ENCODE peak calls at places on chromosomes 5 and 9, in four cellular contexts. One of them, this sample, is unnamed.

GRCh38 chr5:65895891-65896290 is 30.5 kb upstream of the ERBIN start:
- DNase-seq in HuH-7: no peak
- DNase-seq in left cardiac atrium: no peak
- DNase-seq in non-pigmented ciliary epithelial cell: no peak
- DNase-seq in this sample: no peak

GRCh38 chr9:120136685-120137084 is 443.3 kb downstream of the CDK5RAP2 start:
- DNase-seq in non-pigmented ciliary epithelial cell: no peak
- DNase-seq in left cardiac atrium: no peak
- DNase-seq in HuH-7: no peak
- DNase-seq in this sample: no peak

GRCh38 chr9:128298535-128299482 is 22.7 kb downstream of the SWI5 start:
- DNase-seq in non-pigmented ciliary epithelial cell: no peak
- DNase-seq in left cardiac atrium: no peak
- DNase-seq in HuH-7: no peak
- DNase-seq in this sample: no peak

GRCh38 chr5:179324760-179325295 is 20.4 kb downstream of the ADAMTS2 start:
- DNase-seq in left cardiac atrium: no peak
- DNase-seq in non-pigmented ciliary epithelial cell: no peak
- DNase-seq in HuH-7: no peak
- DNase-seq in this sample: no peak

GRCh38 chr5:172410160-172410559 is 44.2 kb downstream of the SH3PXD2B start:
- DNase-seq in non-pigmented ciliary epithelial cell: no peak
- DNase-seq in HuH-7: no peak
- DNase-seq in left cardiac atrium: no peak
- DNase-seq in this sample: no peak

GRCh38 chr9:91348191-91348790 is 13.4 kb downstream of the AUH start:
- DNase-seq in HuH-7: no peak
- DNase-seq in non-pigmented ciliary epithelial cell: no peak
- DNase-seq in left cardiac atrium: no peak
- DNase-seq in this sample: no peak

GRCh38 chr9:134139081-134139480 is 3.2 kb downstream of the WDR5 start:
- DNase-seq in HuH-7: no peak
- DNase-seq in non-pigmented ciliary epithelial cell: no peak
- DNase-seq in left cardiac atrium: no peak
- DNase-seq in this sample: peak

GRCh38 chr5:96468956-96469355 is 35.9 kb upstream of the PCSK1 start:
- DNase-seq in non-pigmented ciliary epithelial cell: no peak
- DNase-seq in HuH-7: no peak
- DNase-seq in left cardiac atrium: no peak
- DNase-seq in this sample: no peak

GRCh38 chr5:37751227-37751626 is 88.6 kb downstream of the GDNF start:
- DNase-seq in HuH-7: no peak
- DNase-seq in non-pigmented ciliary epithelial cell: no peak
- DNase-seq in left cardiac atrium: no peak
- DNase-seq in this sample: no peak

GRCh38 chr9:16202221-16202620 is 649.4 kb downstream of the CCDC171 start:
- DNase-seq in non-pigmented ciliary epithelial cell: no peak
- DNase-seq in HuH-7: no peak
- DNase-seq in left cardiac atrium: no peak
- DNase-seq in this sample: no peak

GRCh38 chr5:125227333-125228075 is 481.1 kb upstream of the ZNF608 start:
- DNase-seq in HuH-7: peak
- DNase-seq in left cardiac atrium: no peak
- DNase-seq in non-pigmented ciliary epithelial cell: peak
- DNase-seq in this sample: no peak

GRCh38 chr5:9712506-9713285 is 82.5 kb upstream of the TAS2R1 start:
- DNase-seq in HuH-7: no peak
- DNase-seq in non-pigmented ciliary epithelial cell: no peak
- DNase-seq in left cardiac atrium: no peak
- DNase-seq in this sample: no peak

GRCh38 chr5:57836921-57837320 is 354.3 kb upstream of the ACTBL2 start:
- DNase-seq in HuH-7: no peak
- DNase-seq in non-pigmented ciliary epithelial cell: no peak
- DNase-seq in left cardiac atrium: no peak
- DNase-seq in this sample: no peak

GRCh38 chr9:81562221-81563019 is 126.9 kb downstream of the TLE1 start:
- DNase-seq in non-pigmented ciliary epithelial cell: peak
- DNase-seq in HuH-7: no peak
- DNase-seq in left cardiac atrium: peak
- DNase-seq in this sample: no peak

GRCh38 chr5:156835905-156836304 is 14.2 kb upstream of the PPP1R2B start:
- DNase-seq in non-pigmented ciliary epithelial cell: no peak
- DNase-seq in left cardiac atrium: no peak
- DNase-seq in HuH-7: peak
- DNase-seq in this sample: no peak

GRCh38 chr5:157290981-157291711 is 25.2 kb downstream of the CYFIP2 start:
- DNase-seq in HuH-7: peak
- DNase-seq in left cardiac atrium: no peak
- DNase-seq in non-pigmented ciliary epithelial cell: no peak
- DNase-seq in this sample: no peak

GRCh38 chr9:89740722-89741121 is 135.9 kb downstream of the GADD45G start:
- DNase-seq in non-pigmented ciliary epithelial cell: no peak
- DNase-seq in left cardiac atrium: no peak
- DNase-seq in HuH-7: no peak
- DNase-seq in this sample: no peak

GRCh38 chr5:24401767-24402166 is 243.0 kb downstream of the CDH10 start:
- DNase-seq in non-pigmented ciliary epithelial cell: peak
- DNase-seq in left cardiac atrium: no peak
- DNase-seq in HuH-7: no peak
- DNase-seq in this sample: no peak

GRCh38 chr5:66994790-66995189 is 201.8 kb downstream of the CD180 start:
- DNase-seq in non-pigmented ciliary epithelial cell: no peak
- DNase-seq in HuH-7: no peak
- DNase-seq in left cardiac atrium: no peak
- DNase-seq in this sample: no peak

GRCh38 chr5:149749481-149750365 is 19.6 kb downstream of the PPARGC1B start:
- DNase-seq in left cardiac atrium: no peak
- DNase-seq in HuH-7: no peak
- DNase-seq in non-pigmented ciliary epithelial cell: no peak
- DNase-seq in this sample: peak

GRCh38 chr9:27282269-27282668 is 14.7 kb downstream of the EQTN start:
- DNase-seq in left cardiac atrium: no peak
- DNase-seq in HuH-7: no peak
- DNase-seq in non-pigmented ciliary epithelial cell: no peak
- DNase-seq in this sample: no peak

GRCh38 chr9:95762322-95762721 is 113.2 kb upstream of the ERCC6L2 start:
- DNase-seq in non-pigmented ciliary epithelial cell: no peak
- DNase-seq in HuH-7: no peak
- DNase-seq in left cardiac atrium: no peak
- DNase-seq in this sample: no peak

GRCh38 chr5:153445875-153446567 is 44.4 kb upstream of the GRIA1 start:
- DNase-seq in non-pigmented ciliary epithelial cell: no peak
- DNase-seq in HuH-7: no peak
- DNase-seq in left cardiac atrium: peak
- DNase-seq in this sample: no peak